ENCODE peak calls at places on chromosomes 16 and 17, in six cellular contexts. One of them, this sample, is unnamed.

GRCh38 chr17:57548421-57549385 is 196.4 kb downstream of the CCDC182 start:
- DNase-seq in body of pancreas: no peak
- DNase-seq in lung: no peak
- DNase-seq in tibial artery: no peak
- DNase-seq in aorta: no peak
- DNase-seq in ovary: no peak
- DNase-seq in this sample: no peak

GRCh38 chr16:65546353-65546791 is 424.5 kb upstream of the CDH11 start:
- DNase-seq in lung: no peak
- DNase-seq in body of pancreas: no peak
- DNase-seq in aorta: no peak
- DNase-seq in ovary: no peak
- DNase-seq in tibial artery: no peak
- DNase-seq in this sample: no peak

GRCh38 chr17:65074778-65075250 is 18.3 kb upstream of the GNA13 start:
- DNase-seq in body of pancreas: peak; percentile 36
- DNase-seq in aorta: no peak
- DNase-seq in ovary: peak; percentile 83
- DNase-seq in lung: no peak
- DNase-seq in tibial artery: no peak
- DNase-seq in this sample: peak; percentile 15

GRCh38 chr17:42878123-42878880 is 22.3 kb upstream of the G6PC1 start:
- DNase-seq in aorta: no peak
- DNase-seq in ovary: no peak
- DNase-seq in tibial artery: no peak
- DNase-seq in lung: no peak
- DNase-seq in body of pancreas: peak; percentile 29
- DNase-seq in this sample: no peak

GRCh38 chr17:17511971-17512858 is 16.0 kb upstream of the RASD1 start:
- DNase-seq in body of pancreas: no peak
- DNase-seq in aorta: peak; percentile 81
- DNase-seq in lung: no peak
- DNase-seq in ovary: no peak
- DNase-seq in tibial artery: no peak
- DNase-seq in this sample: no peak

GRCh38 chr17:41894791-41895331 is 23.9 kb downstream of the ACLY start:
- DNase-seq in lung: no peak
- DNase-seq in body of pancreas: no peak
- DNase-seq in tibial artery: no peak
- DNase-seq in aorta: no peak
- DNase-seq in ovary: no peak
- DNase-seq in this sample: no peak

GRCh38 chr16:75289189-75289588 is 37.8 kb upstream of the BCAR1 start:
- DNase-seq in aorta: no peak
- DNase-seq in ovary: no peak
- DNase-seq in tibial artery: no peak
- DNase-seq in lung: no peak
- DNase-seq in body of pancreas: no peak
- DNase-seq in this sample: no peak

GRCh38 chr17:62671553-62671952 is 44.1 kb downstream of the MRC2 start:
- DNase-seq in ovary: peak; percentile 48
- DNase-seq in tibial artery: no peak
- DNase-seq in body of pancreas: no peak
- DNase-seq in lung: no peak
- DNase-seq in aorta: peak; percentile 83
- DNase-seq in this sample: no peak

GRCh38 chr17:48074322-48075054 is 26.3 kb downstream of the NFE2L1 start:
- DNase-seq in ovary: peak; percentile 72
- DNase-seq in body of pancreas: peak; percentile 87
- DNase-seq in aorta: peak; percentile 86
- DNase-seq in tibial artery: peak; percentile 79
- DNase-seq in lung: peak; percentile 78
- DNase-seq in this sample: no peak

GRCh38 chr17:27602721-27603445 is 28.1 kb upstream of the LGALS9 start:
- DNase-seq in ovary: peak; percentile 76
- DNase-seq in lung: peak; percentile 77
- DNase-seq in body of pancreas: peak; percentile 83
- DNase-seq in tibial artery: peak; percentile 80
- DNase-seq in aorta: peak; percentile 90
- DNase-seq in this sample: peak; percentile 48

GRCh38 chr16:26111900-26112299 is 420.1 kb downstream of the HS3ST4 start:
- DNase-seq in lung: no peak
- DNase-seq in ovary: no peak
- DNase-seq in aorta: no peak
- DNase-seq in body of pancreas: no peak
- DNase-seq in tibial artery: no peak
- DNase-seq in this sample: no peak

GRCh38 chr16:79182618-79183017 is 417.9 kb downstream of the MAF start:
- DNase-seq in tibial artery: no peak
- DNase-seq in aorta: no peak
- DNase-seq in body of pancreas: no peak
- DNase-seq in ovary: no peak
- DNase-seq in lung: no peak
- DNase-seq in this sample: no peak

GRCh38 chr16:14600164-14600563 is 29.9 kb downstream of the PARN start:
- DNase-seq in lung: no peak
- DNase-seq in ovary: no peak
- DNase-seq in aorta: no peak
- DNase-seq in body of pancreas: no peak
- DNase-seq in tibial artery: no peak
- DNase-seq in this sample: no peak

GRCh38 chr16:81730090-81731051 is 48.7 kb upstream of the PLCG2 start:
- DNase-seq in lung: peak; percentile 85
- DNase-seq in tibial artery: peak; percentile 83
- DNase-seq in aorta: peak; percentile 94
- DNase-seq in ovary: peak; percentile 93
- DNase-seq in body of pancreas: peak; percentile 75
- DNase-seq in this sample: peak; percentile 67

GRCh38 chr16:72072514-72073342 is 9.7 kb downstream of the HPR start:
- DNase-seq in body of pancreas: no peak
- DNase-seq in tibial artery: no peak
- DNase-seq in aorta: no peak
- DNase-seq in lung: no peak
- DNase-seq in ovary: peak; percentile 47
- DNase-seq in this sample: no peak

GRCh38 chr17:8818654-8819330 is 19.6 kb upstream of the MFSD6L start:
- DNase-seq in tibial artery: no peak
- DNase-seq in aorta: no peak
- DNase-seq in ovary: no peak
- DNase-seq in lung: no peak
- DNase-seq in body of pancreas: no peak
- DNase-seq in this sample: no peak

GRCh38 chr17:42399948-42400843 is 12.0 kb upstream of the STAT3 start:
- DNase-seq in lung: no peak
- DNase-seq in ovary: no peak
- DNase-seq in aorta: no peak
- DNase-seq in body of pancreas: no peak
- DNase-seq in tibial artery: no peak
- DNase-seq in this sample: no peak

GRCh38 chr17:44279586-44280344 is 11.8 kb upstream of the SLC4A1 start:
- DNase-seq in lung: peak; percentile 57
- DNase-seq in aorta: peak; percentile 88
- DNase-seq in tibial artery: peak; percentile 81
- DNase-seq in body of pancreas: peak; percentile 63
- DNase-seq in ovary: peak; percentile 86
- DNase-seq in this sample: peak; percentile 43

GRCh38 chr17:47615766-47616424 is 33.8 kb upstream of the KPNB1 start:
- DNase-seq in body of pancreas: no peak
- DNase-seq in ovary: no peak
- DNase-seq in tibial artery: no peak
- DNase-seq in aorta: no peak
- DNase-seq in lung: no peak
- DNase-seq in this sample: no peak

GRCh38 chr17:8016632-8017424 is 14.4 kb downstream of the GUCY2D start:
- DNase-seq in ovary: no peak
- DNase-seq in tibial artery: no peak
- DNase-seq in aorta: no peak
- DNase-seq in lung: peak; percentile 80
- DNase-seq in body of pancreas: peak; percentile 62
- DNase-seq in this sample: no peak

GRCh38 chr17:80880650-80880989 is 111.0 kb upstream of the CHMP6 start:
- DNase-seq in body of pancreas: no peak
- DNase-seq in aorta: no peak
- DNase-seq in tibial artery: no peak
- DNase-seq in lung: no peak
- DNase-seq in ovary: no peak
- DNase-seq in this sample: no peak

GRCh38 chr17:7445011-7445927 is at the start of gene CHRNB1:
- DNase-seq in lung: peak; percentile 80
- DNase-seq in tibial artery: peak; percentile 64
- DNase-seq in aorta: peak; percentile 90
- DNase-seq in ovary: peak; percentile 57
- DNase-seq in body of pancreas: peak; percentile 82
- DNase-seq in this sample: peak; percentile 60

GRCh38 chr16:57807968-57808528 is 5.8 kb upstream of the KIFC3 start:
- DNase-seq in ovary: peak; percentile 72
- DNase-seq in body of pancreas: peak; percentile 90
- DNase-seq in tibial artery: peak; percentile 88
- DNase-seq in lung: peak; percentile 81
- DNase-seq in aorta: peak; percentile 91
- DNase-seq in this sample: peak; percentile 71

GRCh38 chr17:29111816-29112499 is 68.2 kb downstream of the MYO18A start:
- DNase-seq in tibial artery: peak; percentile 76
- DNase-seq in body of pancreas: peak; percentile 85
- DNase-seq in ovary: peak; percentile 78
- DNase-seq in aorta: peak; percentile 88
- DNase-seq in lung: peak; percentile 71
- DNase-seq in this sample: peak; percentile 25
- H3K27ac ChIP-seq in tibial artery: peak overlapping the region; percentile 13
- H3K27ac ChIP-seq in body of pancreas: peak overlapping the region; percentile 35
- H3K27ac ChIP-seq in ovary: no peak overlapping the region
- H3K27ac ChIP-seq in aorta: no peak overlapping the region
- H3K27ac ChIP-seq in lung: no peak overlapping the region
- H3K27ac ChIP-seq in this sample: peak overlapping the region; percentile 40

GRCh38 chr17:77387891-77388290 is 247.1 kb downstream of the SEC14L1 start:
- DNase-seq in body of pancreas: no peak
- DNase-seq in lung: no peak
- DNase-seq in aorta: no peak
- DNase-seq in ovary: no peak
- DNase-seq in tibial artery: no peak
- DNase-seq in this sample: no peak
- H3K27ac ChIP-seq in body of pancreas: no peak overlapping the region
- H3K27ac ChIP-seq in lung: peak overlapping the region; percentile 37
- H3K27ac ChIP-seq in aorta: no peak overlapping the region
- H3K27ac ChIP-seq in ovary: peak overlapping the region; percentile 48
- H3K27ac ChIP-seq in tibial artery: peak overlapping the region; percentile 97
- H3K27ac ChIP-seq in this sample: no peak overlapping the region

DNA sequence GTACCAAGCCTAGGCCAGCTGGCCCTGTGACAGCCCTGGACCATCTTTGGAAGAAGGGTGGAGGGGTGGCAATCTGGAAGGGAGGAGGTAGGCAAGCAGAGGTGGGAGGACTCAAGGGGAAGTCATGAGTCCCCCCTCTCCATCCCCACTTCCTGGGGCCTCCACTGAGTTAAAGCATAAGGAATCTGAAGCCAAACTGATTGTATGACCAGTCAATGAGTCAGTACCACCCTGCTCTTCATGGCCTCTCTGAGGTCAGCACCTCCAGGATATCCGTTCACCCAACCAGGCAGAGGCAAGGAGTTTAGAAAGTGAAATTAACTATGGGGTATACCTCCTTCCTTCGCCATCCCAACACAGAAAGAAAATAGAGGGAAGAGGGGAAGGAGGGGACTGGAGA is 272.7 kb downstream of the SOX9 start:
- DNase-seq in tibial artery: no peak
- DNase-seq in aorta: no peak
- DNase-seq in lung: no peak
- DNase-seq in body of pancreas: no peak
- DNase-seq in ovary: no peak
- DNase-seq in this sample: no peak
- H3K27ac ChIP-seq in tibial artery: no peak overlapping the region
- H3K27ac ChIP-seq in aorta: no peak overlapping the region
- H3K27ac ChIP-seq in lung: no peak overlapping the region
- H3K27ac ChIP-seq in body of pancreas: no peak overlapping the region
- H3K27ac ChIP-seq in ovary: no peak overlapping the region
- H3K27ac ChIP-seq in this sample: no peak overlapping the region

GRCh38 chr17:75433223-75433622 is 23.2 kb upstream of the TMEM94 start:
- DNase-seq in tibial artery: no peak
- DNase-seq in body of pancreas: no peak
- DNase-seq in ovary: no peak
- DNase-seq in aorta: no peak
- DNase-seq in lung: no peak
- DNase-seq in this sample: no peak
- H3K27ac ChIP-seq in tibial artery: no peak overlapping the region
- H3K27ac ChIP-seq in body of pancreas: no peak overlapping the region
- H3K27ac ChIP-seq in ovary: no peak overlapping the region
- H3K27ac ChIP-seq in aorta: no peak overlapping the region
- H3K27ac ChIP-seq in lung: no peak overlapping the region
- H3K27ac ChIP-seq in this sample: no peak overlapping the region

GRCh38 chr16:52570495-52571091 is 23.6 kb upstream of the TOX3 start:
- DNase-seq in body of pancreas: no peak
- DNase-seq in aorta: no peak
- DNase-seq in tibial artery: no peak
- DNase-seq in ovary: no peak
- DNase-seq in lung: no peak
- DNase-seq in this sample: no peak
- H3K27ac ChIP-seq in body of pancreas: no peak overlapping the region
- H3K27ac ChIP-seq in aorta: no peak overlapping the region
- H3K27ac ChIP-seq in tibial artery: no peak overlapping the region
- H3K27ac ChIP-seq in ovary: no peak overlapping the region
- H3K27ac ChIP-seq in lung: no peak overlapping the region
- H3K27ac ChIP-seq in this sample: no peak overlapping the region

GRCh38 chr17:77095461-77095860 is 45.3 kb upstream of the SEC14L1 start:
- DNase-seq in body of pancreas: no peak
- DNase-seq in tibial artery: no peak
- DNase-seq in ovary: no peak
- DNase-seq in aorta: no peak
- DNase-seq in lung: no peak
- DNase-seq in this sample: no peak
- H3K27ac ChIP-seq in body of pancreas: no peak overlapping the region
- H3K27ac ChIP-seq in tibial artery: no peak overlapping the region
- H3K27ac ChIP-seq in ovary: no peak overlapping the region
- H3K27ac ChIP-seq in aorta: no peak overlapping the region
- H3K27ac ChIP-seq in lung: peak overlapping the region; percentile 26
- H3K27ac ChIP-seq in this sample: no peak overlapping the region

DNA sequence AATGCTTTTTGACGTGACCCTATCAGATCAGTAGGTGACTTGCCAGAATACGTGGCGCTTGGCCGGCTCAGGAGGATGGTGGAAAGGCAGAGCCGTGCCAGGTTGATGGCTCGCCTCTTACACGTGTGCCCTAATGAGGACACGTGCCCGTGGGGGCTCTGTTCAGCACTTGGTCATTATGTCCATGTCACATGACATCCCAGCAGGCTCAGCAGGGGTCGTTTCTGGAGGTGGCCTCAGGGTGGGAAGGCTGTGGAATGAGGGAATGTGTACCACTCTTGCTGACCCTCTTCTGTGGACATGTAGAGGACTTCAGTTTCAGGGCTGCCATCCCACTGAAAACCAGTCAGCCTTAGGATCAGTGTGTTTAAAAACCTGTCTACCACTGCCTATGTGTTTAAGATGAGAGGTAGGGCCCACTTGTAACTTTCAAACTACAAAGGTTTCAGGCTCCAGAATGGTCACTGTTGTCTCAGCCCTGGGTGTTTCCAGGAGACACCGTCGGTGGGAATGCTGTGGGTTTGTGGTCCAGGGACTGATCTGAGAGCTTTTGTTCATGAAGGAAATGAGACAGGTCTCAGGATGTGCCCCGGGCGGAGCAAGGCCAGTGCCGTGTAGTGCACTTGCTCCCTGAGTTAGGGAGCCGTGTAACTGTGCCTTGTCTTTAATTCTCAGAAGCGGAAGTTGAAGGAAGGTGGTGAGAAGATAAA is 12.1 kb downstream of the UBN1 start:
- DNase-seq in aorta: no peak
- DNase-seq in tibial artery: no peak
- DNase-seq in body of pancreas: no peak
- DNase-seq in lung: no peak
- DNase-seq in ovary: no peak
- DNase-seq in this sample: no peak
- H3K27ac ChIP-seq in aorta: no peak overlapping the region
- H3K27ac ChIP-seq in tibial artery: no peak overlapping the region
- H3K27ac ChIP-seq in body of pancreas: no peak overlapping the region
- H3K27ac ChIP-seq in lung: no peak overlapping the region
- H3K27ac ChIP-seq in ovary: no peak overlapping the region
- H3K27ac ChIP-seq in this sample: no peak overlapping the region

This sample was measured in substantia nigra.